ENCODE peak calls at places on chromosomes 2 and 18, in seven cellular contexts. M is A549, H is HuH-7, P is transverse colon, W is HS-27A, Q is H54, Z is ACHN. A is an unnamed sample.

GRCh38 chr2:26846881-26847662 is 860 bp upstream of the DPYSL5 start:
- DNase-seq in Q (no peak), W (no peak), P (no peak), Z (no peak), M (no peak), H (peak), A (no peak)

GRCh38 chr2:34627003-34627402 is 1027.9 kb upstream of the FAM98A start:
- DNase-seq in Z (peak), P (no peak), M (peak), Q (no peak), W (no peak), H (no peak), A (no peak)

GRCh38 chr2:238499731-238500570 is 73.2 kb downstream of the ASB1 start:
- DNase-seq in P (no peak), H (no peak), Q (no peak), M (no peak), Z (no peak), W (no peak), A (no peak)

GRCh38 chr2:231318954-231319353 is 76.6 kb upstream of the B3GNT7 start:
- DNase-seq in M (no peak), P (no peak), Z (no peak), Q (no peak), H (no peak), W (no peak), A (no peak)

GRCh38 chr2:5373200-5373599 is 319.0 kb upstream of the SOX11 start:
- DNase-seq in P (no peak), Z (peak), Q (no peak), M (no peak), H (no peak), W (no peak), A (no peak)

GRCh38 chr2:108910541-108911396 is 78.3 kb downstream of the EDAR start:
- DNase-seq in M (no peak), Q (no peak), Z (no peak), W (no peak), P (no peak), H (no peak), A (no peak)

GRCh38 chr2:200509227-200509607 is 651 bp downstream of the KCTD18 start:
- DNase-seq in Z (peak), P (no peak), Q (peak), H (no peak), W (no peak), M (peak), A (no peak)

GRCh38 chr18:37260367-37261093 is 305.1 kb downstream of the CELF4 start:
- DNase-seq in Q (no peak), P (no peak), Z (no peak), W (no peak), M (no peak), H (no peak), A (no peak)

GRCh38 chr2:196798980-196799379 is 503 bp downstream of the GTF3C3 start:
- DNase-seq in Z (no peak), Q (no peak), P (no peak), W (no peak), H (no peak), M (no peak), A (no peak)

GRCh38 chr18:57649536-57650495 is 28.2 kb upstream of the NARS1 start:
- DNase-seq in H (no peak), W (no peak), Z (peak), P (no peak), M (peak), Q (no peak), A (no peak)

GRCh38 chr2:61179701-61180639 is 18.0 kb downstream of the C2orf74 start:
- DNase-seq in H (no peak), Z (no peak), W (no peak), P (no peak), Q (no peak), M (no peak), A (no peak)

A was measured in T-helper 17 cell.